ENCODE peak calls at places on chromosomes 7 and 10, in six cellular contexts. One of them, this sample, is unnamed.

GRCh38 chr7:5489991-5490536 is 66.4 kb upstream of the TNRC18 start:
- DNase-seq in AG08396: no peak
- DNase-seq in A172: no peak
- DNase-seq in Calu3: no peak
- DNase-seq in M059J: no peak
- DNase-seq in transverse colon: no peak
- DNase-seq in this sample: no peak

GRCh38 chr7:127207246-127207645 is 45.5 kb downstream of the GRM8 start:
- DNase-seq in AG08396: no peak
- DNase-seq in A172: no peak
- DNase-seq in Calu3: no peak
- DNase-seq in M059J: no peak
- DNase-seq in transverse colon: no peak
- DNase-seq in this sample: no peak

GRCh38 chr10:119996944-119997343 is 104.4 kb downstream of the SEC23IP start:
- DNase-seq in AG08396: no peak
- DNase-seq in A172: no peak
- DNase-seq in Calu3: no peak
- DNase-seq in M059J: no peak
- DNase-seq in transverse colon: no peak
- DNase-seq in this sample: no peak

GRCh38 chr7:112450807-112451661 is 774 bp downstream of the IFRD1 start:
- DNase-seq in AG08396: peak; percentile 89
- DNase-seq in A172: peak; percentile 95
- DNase-seq in Calu3: peak; percentile 93
- DNase-seq in M059J: peak; percentile 98
- DNase-seq in transverse colon: peak; percentile 95
- DNase-seq in this sample: peak; percentile 96

GRCh38 chr10:2866569-2866968 is 200.8 kb upstream of the PFKP start:
- DNase-seq in AG08396: no peak
- DNase-seq in A172: no peak
- DNase-seq in Calu3: no peak
- DNase-seq in M059J: no peak
- DNase-seq in transverse colon: no peak
- DNase-seq in this sample: no peak

GRCh38 chr10:128463991-128464755 is 337.9 kb upstream of the MKI67 start:
- DNase-seq in AG08396: no peak
- DNase-seq in A172: peak; percentile 29
- DNase-seq in Calu3: peak; percentile 23
- DNase-seq in M059J: peak; percentile 39
- DNase-seq in transverse colon: peak; percentile 29
- DNase-seq in this sample: no peak

GRCh38 chr7:94170836-94171235 is 166.7 kb upstream of the BET1 start:
- DNase-seq in AG08396: no peak
- DNase-seq in A172: no peak
- DNase-seq in Calu3: no peak
- DNase-seq in M059J: no peak
- DNase-seq in transverse colon: no peak
- DNase-seq in this sample: no peak

GRCh38 chr10:17075510-17075909 is 54.1 kb downstream of the CUBN start:
- DNase-seq in AG08396: peak; percentile 36
- DNase-seq in A172: peak; percentile 87
- DNase-seq in Calu3: peak; percentile 20
- DNase-seq in M059J: peak; percentile 77
- DNase-seq in transverse colon: no peak
- DNase-seq in this sample: peak; percentile 91

GRCh38 chr7:101519324-101520017 is 109.6 kb downstream of the MYL10 start:
- DNase-seq in AG08396: peak; percentile 79
- DNase-seq in A172: no peak
- DNase-seq in Calu3: no peak
- DNase-seq in M059J: peak; percentile 82
- DNase-seq in transverse colon: no peak
- DNase-seq in this sample: no peak

GRCh38 chr7:2038876-2039728 is 193.6 kb downstream of the MAD1L1 start:
- DNase-seq in AG08396: no peak
- DNase-seq in A172: no peak
- DNase-seq in Calu3: no peak
- DNase-seq in M059J: no peak
- DNase-seq in transverse colon: no peak
- DNase-seq in this sample: no peak

GRCh38 chr10:84333864-84334451 is 5.6 kb downstream of the CCSER2 start:
- DNase-seq in AG08396: peak; percentile 34
- DNase-seq in A172: peak; percentile 49
- DNase-seq in Calu3: no peak
- DNase-seq in M059J: peak; percentile 39
- DNase-seq in transverse colon: no peak
- DNase-seq in this sample: peak; percentile 32

GRCh38 chr10:76302936-76303656 is 871.7 kb downstream of the LRMDA start:
- DNase-seq in AG08396: no peak
- DNase-seq in A172: peak; percentile 46
- DNase-seq in Calu3: no peak
- DNase-seq in M059J: peak; percentile 76
- DNase-seq in transverse colon: no peak
- DNase-seq in this sample: no peak

GRCh38 chr10:11242443-11243386 is 225.0 kb downstream of the CELF2 start:
- DNase-seq in AG08396: peak; percentile 7
- DNase-seq in A172: no peak
- DNase-seq in Calu3: no peak
- DNase-seq in M059J: peak; percentile 5
- DNase-seq in transverse colon: peak; percentile 59
- DNase-seq in this sample: peak; percentile 74

GRCh38 chr7:87480386-87480785 is 4.9 kb upstream of the ABCB4 start:
- DNase-seq in AG08396: no peak
- DNase-seq in A172: no peak
- DNase-seq in Calu3: no peak
- DNase-seq in M059J: peak; percentile 82
- DNase-seq in transverse colon: no peak
- DNase-seq in this sample: peak; percentile 63

GRCh38 chr10:62426086-62426485 is 51.9 kb downstream of the ZNF365 start:
- DNase-seq in AG08396: no peak
- DNase-seq in A172: peak; percentile 74
- DNase-seq in Calu3: peak; percentile 12
- DNase-seq in M059J: peak; percentile 63
- DNase-seq in transverse colon: no peak
- DNase-seq in this sample: peak; percentile 93

GRCh38 chr7:98075801-98076200 is 30.9 kb upstream of the LMTK2 start:
- DNase-seq in AG08396: no peak
- DNase-seq in A172: no peak
- DNase-seq in Calu3: no peak
- DNase-seq in M059J: no peak
- DNase-seq in transverse colon: no peak
- DNase-seq in this sample: no peak

GRCh38 chr10:62231371-62231770 is 37.3 kb downstream of the RTKN2 start:
- DNase-seq in AG08396: peak; percentile 33
- DNase-seq in A172: peak; percentile 83
- DNase-seq in Calu3: no peak
- DNase-seq in M059J: peak; percentile 83
- DNase-seq in transverse colon: no peak
- DNase-seq in this sample: peak; percentile 84

GRCh38 chr7:129530881-129531391 is 28.6 kb downstream of the SMKR1 start:
- DNase-seq in AG08396: no peak
- DNase-seq in A172: peak; percentile 68
- DNase-seq in Calu3: peak; percentile 16
- DNase-seq in M059J: peak; percentile 94
- DNase-seq in transverse colon: no peak
- DNase-seq in this sample: peak; percentile 95

GRCh38 chr7:151794508-151795167 is 82.3 kb downstream of the PRKAG2 start:
- DNase-seq in AG08396: no peak
- DNase-seq in A172: no peak
- DNase-seq in Calu3: no peak
- DNase-seq in M059J: peak; percentile 69
- DNase-seq in transverse colon: no peak
- DNase-seq in this sample: peak; percentile 64

GRCh38 chr10:62829622-62830021 is 13.5 kb upstream of the EGR2 start:
- DNase-seq in AG08396: no peak
- DNase-seq in A172: no peak
- DNase-seq in Calu3: no peak
- DNase-seq in M059J: no peak
- DNase-seq in transverse colon: no peak
- DNase-seq in this sample: no peak

GRCh38 chr10:130127612-130128607 is 8.3 kb upstream of the GLRX3 start:
- DNase-seq in AG08396: peak; percentile 90
- DNase-seq in A172: peak; percentile 34
- DNase-seq in Calu3: peak; percentile 58
- DNase-seq in M059J: peak; percentile 74
- DNase-seq in transverse colon: peak; percentile 48
- DNase-seq in this sample: peak; percentile 72

GRCh38 chr10:84447701-84448400 is 119.5 kb downstream of the CCSER2 start:
- DNase-seq in AG08396: no peak
- DNase-seq in A172: no peak
- DNase-seq in Calu3: no peak
- DNase-seq in M059J: no peak
- DNase-seq in transverse colon: no peak
- DNase-seq in this sample: no peak

GRCh38 chr10:100890696-100891271 is 22.0 kb upstream of the SLF2 start:
- DNase-seq in AG08396: peak; percentile 75
- DNase-seq in A172: peak; percentile 98
- DNase-seq in Calu3: peak; percentile 11
- DNase-seq in M059J: peak; percentile 97
- DNase-seq in transverse colon: no peak
- DNase-seq in this sample: peak; percentile 96

GRCh38 chr7:55233001-55233400 is 132.1 kb upstream of the LANCL2 start:
- DNase-seq in AG08396: no peak
- DNase-seq in A172: no peak
- DNase-seq in Calu3: no peak
- DNase-seq in M059J: no peak
- DNase-seq in transverse colon: no peak
- DNase-seq in this sample: no peak

GRCh38 chr7:97770845-97771244 is 39.0 kb downstream of the TAC1 start:
- DNase-seq in AG08396: no peak
- DNase-seq in A172: peak; percentile 71
- DNase-seq in Calu3: no peak
- DNase-seq in M059J: peak; percentile 42
- DNase-seq in transverse colon: peak; percentile 13
- DNase-seq in this sample: peak; percentile 32

GRCh38 chr7:135193615-135194081 is 17.7 kb downstream of the WDR91 start:
- DNase-seq in AG08396: peak; percentile 88
- DNase-seq in A172: no peak
- DNase-seq in Calu3: no peak
- DNase-seq in M059J: peak; percentile 81
- DNase-seq in transverse colon: no peak
- DNase-seq in this sample: peak; percentile 44

GRCh38 chr7:116802784-116803183 is 59.6 kb upstream of the CAPZA2 start:
- DNase-seq in AG08396: peak; percentile 43
- DNase-seq in A172: peak; percentile 85
- DNase-seq in Calu3: peak; percentile 48
- DNase-seq in M059J: peak; percentile 89
- DNase-seq in transverse colon: peak; percentile 32
- DNase-seq in this sample: peak; percentile 34

GRCh38 chr10:31262672-31263071 is 56.3 kb upstream of the ZEB1 start:
- DNase-seq in AG08396: peak; percentile 32
- DNase-seq in A172: no peak
- DNase-seq in Calu3: no peak
- DNase-seq in M059J: peak; percentile 33
- DNase-seq in transverse colon: no peak
- DNase-seq in this sample: no peak

GRCh38 chr7:100583132-100584045 is 2.5 kb downstream of the LRCH4 start:
- DNase-seq in AG08396: no peak
- DNase-seq in A172: peak; percentile 86
- DNase-seq in Calu3: no peak
- DNase-seq in M059J: no peak
- DNase-seq in transverse colon: peak; percentile 72
- DNase-seq in this sample: peak; percentile 93

GRCh38 chr10:48251152-48251524 is 23.4 kb downstream of the FRMPD2 start:
- DNase-seq in AG08396: no peak
- DNase-seq in A172: no peak
- DNase-seq in Calu3: no peak
- DNase-seq in M059J: peak; percentile 18
- DNase-seq in transverse colon: no peak
- DNase-seq in this sample: no peak

GRCh38 chr7:96823274-96823673 is 113.6 kb upstream of the SEM1 start:
- DNase-seq in AG08396: peak; percentile 11
- DNase-seq in A172: no peak
- DNase-seq in Calu3: no peak
- DNase-seq in M059J: peak; percentile 61
- DNase-seq in transverse colon: no peak
- DNase-seq in this sample: peak; percentile 38

GRCh38 chr10:109852004-109852717 is 71.2 kb downstream of the XPNPEP1 start:
- DNase-seq in AG08396: peak; percentile 84
- DNase-seq in A172: peak; percentile 57
- DNase-seq in Calu3: peak; percentile 71
- DNase-seq in M059J: peak; percentile 69
- DNase-seq in transverse colon: peak; percentile 78
- DNase-seq in this sample: peak; percentile 71

GRCh38 chr7:31761646-31762045 is 74.6 kb downstream of the PPP1R17 start:
- DNase-seq in AG08396: no peak
- DNase-seq in A172: no peak
- DNase-seq in Calu3: no peak
- DNase-seq in M059J: no peak
- DNase-seq in transverse colon: no peak
- DNase-seq in this sample: no peak

GRCh38 chr10:89032141-89032814 is 41.7 kb downstream of the FAS start:
- DNase-seq in AG08396: peak; percentile 32
- DNase-seq in A172: peak; percentile 82
- DNase-seq in Calu3: peak; percentile 64
- DNase-seq in M059J: peak; percentile 80
- DNase-seq in transverse colon: no peak
- DNase-seq in this sample: peak; percentile 76

GRCh38 chr7:157607218-157607617 is 270.4 kb downstream of the DNAJB6 start:
- DNase-seq in AG08396: no peak
- DNase-seq in A172: no peak
- DNase-seq in Calu3: no peak
- DNase-seq in M059J: no peak
- DNase-seq in transverse colon: no peak
- DNase-seq in this sample: no peak

GRCh38 chr7:155979566-155979965 is 167.3 kb upstream of the SHH start:
- DNase-seq in AG08396: no peak
- DNase-seq in A172: no peak
- DNase-seq in Calu3: no peak
- DNase-seq in M059J: no peak
- DNase-seq in transverse colon: no peak
- DNase-seq in this sample: no peak

GRCh38 chr10:46248651-46249131 is 38.1 kb upstream of the ANTXRL start:
- DNase-seq in AG08396: no peak
- DNase-seq in A172: no peak
- DNase-seq in Calu3: no peak
- DNase-seq in M059J: no peak
- DNase-seq in transverse colon: no peak
- DNase-seq in this sample: no peak

GRCh38 chr10:128078136-128078969 is 47.9 kb downstream of the MKI67 start:
- DNase-seq in AG08396: peak; percentile 81
- DNase-seq in A172: peak; percentile 7
- DNase-seq in Calu3: peak; percentile 70
- DNase-seq in M059J: peak; percentile 30
- DNase-seq in transverse colon: peak; percentile 41
- DNase-seq in this sample: peak; percentile 38

GRCh38 chr10:112361951-112362770 is 11.8 kb upstream of the ACSL5 start:
- DNase-seq in AG08396: peak; percentile 37
- DNase-seq in A172: peak; percentile 88
- DNase-seq in Calu3: no peak
- DNase-seq in M059J: peak; percentile 92
- DNase-seq in transverse colon: peak; percentile 70
- DNase-seq in this sample: peak; percentile 71

This sample was measured in HT1080.